ENCODE peak calls at places on chromosomes 16 and 17, in eight cellular contexts. Z is Daoy, T is hypothalamus, K is SK-N-DZ, X is EH, N is SW 1271, M is heart left ventricle, L is amniotic stem cell. H is an unnamed sample.

GRCh38 chr17:6231886-6232767 is 161.9 kb downstream of the WSCD1 start:
- DNase-seq in K (no peak), N (peak), T (no peak), Z (peak), M (no peak), L (no peak), X (peak), H (no peak)

GRCh38 chr16:51773051-51773450 is 622.0 kb upstream of the SALL1 start:
- DNase-seq in K (no peak), N (no peak), X (no peak), L (no peak), Z (peak), M (no peak), T (no peak), H (no peak)

GRCh38 chr17:63930951-63931575 is 1.1 kb downstream of the CD79B start:
- DNase-seq in T (no peak), M (peak), L (no peak), K (no peak), X (peak), N (no peak), Z (peak), H (peak)

GRCh38 chr17:72446525-72447250 is 325.9 kb downstream of the SOX9 start:
- DNase-seq in N (no peak), M (no peak), Z (no peak), L (no peak), X (no peak), K (no peak), T (no peak), H (no peak)

GRCh38 chr17:73368085-73368631 is 56.4 kb upstream of the CDC42EP4 start:
- DNase-seq in T (no peak), N (no peak), M (no peak), X (no peak), K (no peak), L (no peak), Z (no peak), H (no peak)

GRCh38 chr16:65728172-65728571 is 606.3 kb upstream of the CDH11 start:
- DNase-seq in T (no peak), L (no peak), K (no peak), Z (no peak), X (no peak), M (peak), N (no peak), H (no peak)

GRCh38 chr17:1474402-1475189 is 17.9 kb downstream of the MYO1C start:
- DNase-seq in N (no peak), M (no peak), X (no peak), T (no peak), Z (no peak), K (no peak), L (no peak), H (peak)

GRCh38 chr16:90047714-90048346 is 28.6 kb upstream of the DBNDD1 start:
- DNase-seq in N (no peak), T (no peak), M (no peak), X (no peak), L (no peak), Z (no peak), K (peak), H (no peak)

GRCh38 chr17:81519284-81520020 is 6.9 kb upstream of the ACTG1 start:
- DNase-seq in T (no peak), N (no peak), Z (peak), K (no peak), M (peak), X (peak), L (no peak), H (peak)